ENCODE peak calls at places on chromosomes 12 and 14, in four cellular contexts. One of them, this sample, is unnamed.

GRCh38 chr12:94056419-94057158 is 91.8 kb upstream of the PLXNC1 start:
- DNase-seq in stomach: no peak
- DNase-seq in tibial nerve: no peak
- DNase-seq in ascending aorta: no peak
- DNase-seq in this sample: no peak

GRCh38 chr12:118835911-118836310 is 145.4 kb upstream of the SRRM4 start:
- DNase-seq in stomach: no peak
- DNase-seq in tibial nerve: no peak
- DNase-seq in ascending aorta: no peak
- DNase-seq in this sample: no peak

GRCh38 chr12:65171073-65171472 is 1.7 kb downstream of the LEMD3 start:
- DNase-seq in stomach: no peak
- DNase-seq in tibial nerve: no peak
- DNase-seq in ascending aorta: no peak
- DNase-seq in this sample: peak; percentile 37

GRCh38 chr12:54207539-54208267 is 18.9 kb upstream of the SMUG1 start:
- DNase-seq in stomach: peak; percentile 85
- DNase-seq in tibial nerve: peak; percentile 67
- DNase-seq in ascending aorta: peak; percentile 88
- DNase-seq in this sample: peak; percentile 63

GRCh38 chr14:78959674-78960264 is 789.6 kb downstream of the NRXN3 start:
- DNase-seq in stomach: peak; percentile 66
- DNase-seq in tibial nerve: peak; percentile 52
- DNase-seq in ascending aorta: peak; percentile 82
- DNase-seq in this sample: peak; percentile 72

GRCh38 chr12:19967486-19967885 is 400.9 kb upstream of the PDE3A start:
- DNase-seq in stomach: no peak
- DNase-seq in tibial nerve: no peak
- DNase-seq in ascending aorta: peak; percentile 76
- DNase-seq in this sample: peak; percentile 95

GRCh38 chr12:32478858-32479257 is 79.5 kb downstream of the FGD4 start:
- DNase-seq in stomach: no peak
- DNase-seq in tibial nerve: no peak
- DNase-seq in ascending aorta: no peak
- DNase-seq in this sample: no peak

GRCh38 chr12:29152223-29152868 is 3.3 kb downstream of the FAR2 start:
- DNase-seq in stomach: no peak
- DNase-seq in tibial nerve: no peak
- DNase-seq in ascending aorta: no peak
- DNase-seq in this sample: no peak

GRCh38 chr12:43742106-43742505 is 16.5 kb downstream of the PUS7L start:
- DNase-seq in stomach: no peak
- DNase-seq in tibial nerve: no peak
- DNase-seq in ascending aorta: no peak
- DNase-seq in this sample: peak; percentile 87

GRCh38 chr14:101958418-101959185 is 5.8 kb upstream of the DYNC1H1 start:
- DNase-seq in stomach: no peak
- DNase-seq in tibial nerve: no peak
- DNase-seq in ascending aorta: peak; percentile 58
- DNase-seq in this sample: no peak

GRCh38 chr12:57103856-57104255 is 7.3 kb downstream of the STAT6 start:
- DNase-seq in stomach: no peak
- DNase-seq in tibial nerve: no peak
- DNase-seq in ascending aorta: no peak
- DNase-seq in this sample: no peak

GRCh38 chr14:94320243-94320642 is 2.9 kb downstream of the SERPINA6 start:
- DNase-seq in stomach: no peak
- DNase-seq in tibial nerve: no peak
- DNase-seq in ascending aorta: no peak
- DNase-seq in this sample: no peak

GRCh38 chr12:43914923-43915468 is 79.1 kb downstream of the TMEM117 start:
- DNase-seq in stomach: no peak
- DNase-seq in tibial nerve: no peak
- DNase-seq in ascending aorta: no peak
- DNase-seq in this sample: no peak

GRCh38 chr12:124545508-124546418 is 21.6 kb downstream of the NCOR2 start:
- DNase-seq in stomach: no peak
- DNase-seq in tibial nerve: no peak
- DNase-seq in ascending aorta: no peak
- DNase-seq in this sample: peak; percentile 92

GRCh38 chr14:91230363-91231035 is 14.0 kb downstream of the GPR68 start:
- DNase-seq in stomach: no peak
- DNase-seq in tibial nerve: no peak
- DNase-seq in ascending aorta: no peak
- DNase-seq in this sample: no peak

GRCh38 chr12:49019120-49019430 is 499 bp upstream of the PRKAG1 start:
- DNase-seq in stomach: no peak
- DNase-seq in tibial nerve: no peak
- DNase-seq in ascending aorta: no peak
- DNase-seq in this sample: no peak

GRCh38 chr12:93847517-93848452 is 170.6 kb downstream of the CRADD start:
- DNase-seq in stomach: no peak
- DNase-seq in tibial nerve: no peak
- DNase-seq in ascending aorta: no peak
- DNase-seq in this sample: peak; percentile 47

GRCh38 chr12:105822131-105823103 is 316.3 kb downstream of the NUAK1 start:
- DNase-seq in stomach: no peak
- DNase-seq in tibial nerve: no peak
- DNase-seq in ascending aorta: no peak
- DNase-seq in this sample: no peak

GRCh38 chr12:62817556-62818271 is 117.2 kb downstream of the PPM1H start:
- DNase-seq in stomach: no peak
- DNase-seq in tibial nerve: no peak
- DNase-seq in ascending aorta: no peak
- DNase-seq in this sample: peak; percentile 71

GRCh38 chr12:56346663-56347062 is 8.0 kb downstream of the IL23A start:
- DNase-seq in stomach: no peak
- DNase-seq in tibial nerve: no peak
- DNase-seq in ascending aorta: no peak
- DNase-seq in this sample: no peak

GRCh38 chr12:85688837-85689236 is 147.4 kb downstream of the RASSF9 start:
- DNase-seq in stomach: no peak
- DNase-seq in tibial nerve: no peak
- DNase-seq in ascending aorta: no peak
- DNase-seq in this sample: no peak

GRCh38 chr12:56450241-56450640 is 1.0 kb upstream of the TIMELESS start:
- DNase-seq in stomach: no peak
- DNase-seq in tibial nerve: no peak
- DNase-seq in ascending aorta: no peak
- DNase-seq in this sample: no peak

GRCh38 chr12:38053655-38054464 is 262.7 kb upstream of the ALG10B start:
- DNase-seq in stomach: peak; percentile 70
- DNase-seq in tibial nerve: no peak
- DNase-seq in ascending aorta: no peak
- DNase-seq in this sample: no peak

GRCh38 chr12:101243074-101243473 is 33.0 kb upstream of the SLC5A8 start:
- DNase-seq in stomach: no peak
- DNase-seq in tibial nerve: no peak
- DNase-seq in ascending aorta: no peak
- DNase-seq in this sample: no peak

GRCh38 chr14:20381341-20381740 is 32.0 kb downstream of the TEP1 start:
- DNase-seq in stomach: no peak
- DNase-seq in tibial nerve: no peak
- DNase-seq in ascending aorta: no peak
- DNase-seq in this sample: no peak

GRCh38 chr14:100534528-100535286 is 52.5 kb downstream of the BEGAIN start:
- DNase-seq in stomach: no peak
- DNase-seq in tibial nerve: peak; percentile 9
- DNase-seq in ascending aorta: peak; percentile 54
- DNase-seq in this sample: no peak

GRCh38 chr12:69389836-69390235 is 30.3 kb downstream of the YEATS4 start:
- DNase-seq in stomach: no peak
- DNase-seq in tibial nerve: no peak
- DNase-seq in ascending aorta: no peak
- DNase-seq in this sample: peak; percentile 91

GRCh38 chr12:3925621-3926020 is 52.4 kb upstream of the PARP11 start:
- DNase-seq in stomach: no peak
- DNase-seq in tibial nerve: no peak
- DNase-seq in ascending aorta: no peak
- DNase-seq in this sample: no peak

GRCh38 chr14:55749201-55749812 is 169.3 kb downstream of the KTN1 start:
- DNase-seq in stomach: no peak
- DNase-seq in tibial nerve: no peak
- DNase-seq in ascending aorta: no peak
- DNase-seq in this sample: no peak

GRCh38 chr12:12495536-12495935 is 67.1 kb downstream of the DUSP16 start:
- DNase-seq in stomach: no peak
- DNase-seq in tibial nerve: no peak
- DNase-seq in ascending aorta: no peak
- DNase-seq in this sample: no peak

GRCh38 chr12:113204806-113205205 is 16.5 kb upstream of the TPCN1 start:
- DNase-seq in stomach: no peak
- DNase-seq in tibial nerve: no peak
- DNase-seq in ascending aorta: no peak
- DNase-seq in this sample: peak; percentile 46

GRCh38 chr14:99937475-99938244 is 127.6 kb upstream of the EVL start:
- DNase-seq in stomach: no peak
- DNase-seq in tibial nerve: no peak
- DNase-seq in ascending aorta: no peak
- DNase-seq in this sample: no peak

GRCh38 chr14:87149583-87150354 is 843.2 kb downstream of the GALC start:
- DNase-seq in stomach: no peak
- DNase-seq in tibial nerve: no peak
- DNase-seq in ascending aorta: no peak
- DNase-seq in this sample: peak; percentile 81

GRCh38 chr12:117408161-117408791 is 46.9 kb upstream of the NOS1 start:
- DNase-seq in stomach: peak; percentile 72
- DNase-seq in tibial nerve: no peak
- DNase-seq in ascending aorta: no peak
- DNase-seq in this sample: no peak

GRCh38 chr14:68964300-68965093 is 14.6 kb downstream of the ACTN1 start:
- DNase-seq in stomach: no peak
- DNase-seq in tibial nerve: no peak
- DNase-seq in ascending aorta: no peak
- DNase-seq in this sample: no peak
- TF ChIP-seq CTCF in stomach: no peak
- TF ChIP-seq CTCF in tibial nerve: no peak
- TF ChIP-seq CTCF in ascending aorta: no peak
- TF ChIP-seq CTCF in this sample: no peak

GRCh38 chr14:96225745-96226151 is 21.1 kb downstream of the BDKRB2 start:
- DNase-seq in stomach: no peak
- DNase-seq in tibial nerve: no peak
- DNase-seq in ascending aorta: no peak
- DNase-seq in this sample: peak; percentile 70
- TF ChIP-seq CTCF in stomach: no peak
- TF ChIP-seq CTCF in tibial nerve: no peak
- TF ChIP-seq CTCF in ascending aorta: no peak
- TF ChIP-seq CTCF in this sample: peak; percentile 56

GRCh38 chr12:27015730-27016076 is 1.5 kb upstream of the TM7SF3 start:
- DNase-seq in stomach: no peak
- DNase-seq in tibial nerve: no peak
- DNase-seq in ascending aorta: no peak
- DNase-seq in this sample: peak; percentile 63
- TF ChIP-seq CTCF in stomach: peak; percentile 52
- TF ChIP-seq CTCF in tibial nerve: peak; percentile 43
- TF ChIP-seq CTCF in ascending aorta: peak; percentile 37
- TF ChIP-seq CTCF in this sample: peak; percentile 32

GRCh38 chr12:128190052-128190451 is 76.9 kb upstream of the TMEM132C start:
- DNase-seq in stomach: no peak
- DNase-seq in tibial nerve: no peak
- DNase-seq in ascending aorta: no peak
- DNase-seq in this sample: no peak

GRCh38 chr12:128191380-128191779 is 75.6 kb upstream of the TMEM132C start:
- DNase-seq in stomach: no peak
- DNase-seq in tibial nerve: no peak
- DNase-seq in ascending aorta: no peak
- DNase-seq in this sample: no peak

GRCh38 chr12:128190614-128191013 is 76.4 kb upstream of the TMEM132C start:
- DNase-seq in stomach: no peak
- DNase-seq in tibial nerve: no peak
- DNase-seq in ascending aorta: no peak
- DNase-seq in this sample: no peak
- TF ChIP-seq CTCF in stomach: no peak
- TF ChIP-seq CTCF in tibial nerve: peak; percentile 15
- TF ChIP-seq CTCF in ascending aorta: no peak
- TF ChIP-seq CTCF in this sample: peak; percentile 21

GRCh38 chr12:110948041-110948440 is 27.7 kb upstream of the MYL2 start:
- DNase-seq in stomach: no peak
- DNase-seq in tibial nerve: no peak
- DNase-seq in ascending aorta: no peak
- DNase-seq in this sample: no peak
- TF ChIP-seq CTCF in stomach: no peak
- TF ChIP-seq CTCF in tibial nerve: no peak
- TF ChIP-seq CTCF in ascending aorta: no peak
- TF ChIP-seq CTCF in this sample: no peak

GRCh38 chr12:1459339-1459738 is 135.0 kb downstream of the FBXL14 start:
- DNase-seq in stomach: no peak
- DNase-seq in tibial nerve: no peak
- DNase-seq in ascending aorta: no peak
- DNase-seq in this sample: no peak
- TF ChIP-seq CTCF in stomach: no peak
- TF ChIP-seq CTCF in tibial nerve: no peak
- TF ChIP-seq CTCF in ascending aorta: no peak
- TF ChIP-seq CTCF in this sample: no peak

This sample was measured in fibroblast of villous mesenchyme.